ENCODE peak calls at places on chromosomes 4 and X, in four cellular contexts. One of them, this sample, is unnamed.

GRCh38 chrX:20974326-20974725 is 399.9 kb upstream of the CNKSR2 start:
- DNase-seq in OCI-LY7: no peak
- DNase-seq in AG09319: no peak
- DNase-seq in retinal pigment epithelial cell: peak; percentile 53
- DNase-seq in this sample: no peak

GRCh38 chrX:2360731-2361130 is 140.0 kb downstream of the DHRSX start:
- DNase-seq in OCI-LY7: no peak
- DNase-seq in AG09319: no peak
- DNase-seq in retinal pigment epithelial cell: no peak
- DNase-seq in this sample: no peak

GRCh38 chr4:110654254-110654635 is 31.4 kb upstream of the PITX2 start:
- DNase-seq in OCI-LY7: no peak
- DNase-seq in AG09319: no peak
- DNase-seq in retinal pigment epithelial cell: no peak
- DNase-seq in this sample: no peak

GRCh38 chr4:105061136-105061696 is 85.5 kb upstream of the TET2 start:
- DNase-seq in OCI-LY7: peak; percentile 5
- DNase-seq in AG09319: no peak
- DNase-seq in retinal pigment epithelial cell: peak; percentile 18
- DNase-seq in this sample: peak; percentile 44

GRCh38 chrX:153953342-153953830 is 8.9 kb upstream of the RENBP start:
- DNase-seq in OCI-LY7: peak; percentile 54
- DNase-seq in AG09319: no peak
- DNase-seq in retinal pigment epithelial cell: no peak
- DNase-seq in this sample: peak; percentile 86

GRCh38 chr4:38162240-38162784 is 202.1 kb downstream of the PTTG2 start:
- DNase-seq in OCI-LY7: no peak
- DNase-seq in AG09319: peak; percentile 57
- DNase-seq in retinal pigment epithelial cell: peak; percentile 71
- DNase-seq in this sample: no peak

GRCh38 chr4:8547108-8547911 is 32.9 kb upstream of the GPR78 start:
- DNase-seq in OCI-LY7: peak; percentile 5
- DNase-seq in AG09319: no peak
- DNase-seq in retinal pigment epithelial cell: no peak
- DNase-seq in this sample: peak; percentile 63

GRCh38 chr4:184473515-184474260 is 662 bp downstream of the IRF2 start:
- DNase-seq in OCI-LY7: peak; percentile 71
- DNase-seq in AG09319: no peak
- DNase-seq in retinal pigment epithelial cell: no peak
- DNase-seq in this sample: peak; percentile 76

GRCh38 chrX:114071412-114071811 is 512.5 kb upstream of the HTR2C start:
- DNase-seq in OCI-LY7: no peak
- DNase-seq in AG09319: no peak
- DNase-seq in retinal pigment epithelial cell: no peak
- DNase-seq in this sample: no peak

GRCh38 chr4:1092026-1092982 is 21.1 kb downstream of the RNF212 start:
- DNase-seq in OCI-LY7: peak; percentile 16
- DNase-seq in AG09319: no peak
- DNase-seq in retinal pigment epithelial cell: no peak
- DNase-seq in this sample: no peak

GRCh38 chrX:96211953-96212352 is 472.7 kb upstream of the DIAPH2 start:
- DNase-seq in OCI-LY7: no peak
- DNase-seq in AG09319: no peak
- DNase-seq in retinal pigment epithelial cell: no peak
- DNase-seq in this sample: no peak

GRCh38 chr4:142129473-142129872 is 493.1 kb downstream of the IL15 start:
- DNase-seq in OCI-LY7: no peak
- DNase-seq in AG09319: no peak
- DNase-seq in retinal pigment epithelial cell: no peak
- DNase-seq in this sample: no peak

GRCh38 chrX:131828482-131828881 is 194.6 kb upstream of the STK26 start:
- DNase-seq in OCI-LY7: no peak
- DNase-seq in AG09319: no peak
- DNase-seq in retinal pigment epithelial cell: no peak
- DNase-seq in this sample: no peak

GRCh38 chr4:13888112-13888511 is 260.6 kb upstream of the BOD1L1 start:
- DNase-seq in OCI-LY7: no peak
- DNase-seq in AG09319: peak; percentile 78
- DNase-seq in retinal pigment epithelial cell: peak; percentile 77
- DNase-seq in this sample: no peak

GRCh38 chr4:186021461-186022167 is 47.3 kb upstream of the TLR3 start:
- DNase-seq in OCI-LY7: peak; percentile 44
- DNase-seq in AG09319: no peak
- DNase-seq in retinal pigment epithelial cell: no peak
- DNase-seq in this sample: peak; percentile 39

GRCh38 chr4:138952405-138952804 is 63.2 kb upstream of the NOCT start:
- DNase-seq in OCI-LY7: no peak
- DNase-seq in AG09319: no peak
- DNase-seq in retinal pigment epithelial cell: peak; percentile 12
- DNase-seq in this sample: no peak

GRCh38 chr4:1195109-1195671 is 22.8 kb upstream of the SPON2 start:
- DNase-seq in OCI-LY7: no peak
- DNase-seq in AG09319: no peak
- DNase-seq in retinal pigment epithelial cell: no peak
- DNase-seq in this sample: no peak

GRCh38 chr4:2059726-2060577 is 825 bp downstream of the NAT8L start:
- DNase-seq in OCI-LY7: no peak
- DNase-seq in AG09319: no peak
- DNase-seq in retinal pigment epithelial cell: no peak
- DNase-seq in this sample: no peak

GRCh38 chrX:72243472-72243871 is 4.6 kb upstream of the ERCC6L start:
- DNase-seq in OCI-LY7: no peak
- DNase-seq in AG09319: no peak
- DNase-seq in retinal pigment epithelial cell: no peak
- DNase-seq in this sample: no peak

GRCh38 chr4:6875431-6875831 is 34.2 kb upstream of the TBC1D14 start:
- DNase-seq in OCI-LY7: peak; percentile 17
- DNase-seq in AG09319: no peak
- DNase-seq in retinal pigment epithelial cell: no peak
- DNase-seq in this sample: no peak

GRCh38 chrX:78123190-78123589 is 16.3 kb downstream of the TAF9B start:
- DNase-seq in OCI-LY7: no peak
- DNase-seq in AG09319: no peak
- DNase-seq in retinal pigment epithelial cell: no peak
- DNase-seq in this sample: no peak

GRCh38 chr4:92636038-92636825 is 332.5 kb downstream of the GRID2 start:
- DNase-seq in OCI-LY7: no peak
- DNase-seq in AG09319: no peak
- DNase-seq in retinal pigment epithelial cell: no peak
- DNase-seq in this sample: no peak

GRCh38 chr4:108766058-108766457 is 3.2 kb upstream of the ETNPPL start:
- DNase-seq in OCI-LY7: no peak
- DNase-seq in AG09319: no peak
- DNase-seq in retinal pigment epithelial cell: no peak
- DNase-seq in this sample: no peak

GRCh38 chr4:961651-962230 is 11.6 kb downstream of the DGKQ start:
- DNase-seq in OCI-LY7: no peak
- DNase-seq in AG09319: no peak
- DNase-seq in retinal pigment epithelial cell: no peak
- DNase-seq in this sample: no peak

GRCh38 chr4:57081651-57082349 is 28.4 kb downstream of the IGFBP7 start:
- DNase-seq in OCI-LY7: no peak
- DNase-seq in AG09319: no peak
- DNase-seq in retinal pigment epithelial cell: no peak
- DNase-seq in this sample: no peak

GRCh38 chrX:150219374-150220185 is 143.5 kb upstream of the MAMLD1 start:
- DNase-seq in OCI-LY7: no peak
- DNase-seq in AG09319: no peak
- DNase-seq in retinal pigment epithelial cell: peak; percentile 33
- DNase-seq in this sample: peak; percentile 4

GRCh38 chr4:22869235-22869634 is 176.5 kb downstream of the GBA3 start:
- DNase-seq in OCI-LY7: no peak
- DNase-seq in AG09319: no peak
- DNase-seq in retinal pigment epithelial cell: no peak
- DNase-seq in this sample: no peak

GRCh38 chr4:86522349-86522748 is 71.8 kb upstream of the PTPN13 start:
- DNase-seq in OCI-LY7: no peak
- DNase-seq in AG09319: no peak
- DNase-seq in retinal pigment epithelial cell: no peak
- DNase-seq in this sample: no peak

DNA sequence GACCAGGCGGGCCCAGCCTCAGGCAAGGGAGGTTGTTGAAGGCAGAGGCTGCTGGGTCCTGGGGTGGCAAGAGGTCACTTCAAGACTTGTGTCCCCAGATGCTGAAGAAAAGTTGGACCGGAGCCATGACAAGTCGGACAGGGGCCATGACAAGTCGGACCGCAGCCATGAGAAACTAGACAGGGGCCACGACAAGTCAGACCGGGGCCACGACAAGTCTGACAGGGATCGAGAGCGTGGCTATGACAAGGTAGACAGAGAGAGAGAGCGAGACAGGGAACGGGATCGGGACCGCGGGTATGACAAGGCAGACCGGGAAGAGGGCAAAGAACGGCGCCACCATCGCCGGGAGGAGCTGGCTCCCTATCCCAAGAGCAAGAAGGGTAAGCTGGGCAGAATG is 4.4 kb downstream of the PQBP1 start:
- DNase-seq in OCI-LY7: no peak
- DNase-seq in AG09319: no peak
- DNase-seq in retinal pigment epithelial cell: no peak
- DNase-seq in this sample: no peak
- TF ChIP-seq CTCF in OCI-LY7: no peak
- TF ChIP-seq CTCF in AG09319: no peak
- TF ChIP-seq CTCF in retinal pigment epithelial cell: no peak
- TF ChIP-seq CTCF in this sample: no peak

GRCh38 chr4:124711469-124712416 is 789 bp downstream of the ANKRD50 start:
- DNase-seq in OCI-LY7: peak; percentile 4
- DNase-seq in AG09319: peak; percentile 44
- DNase-seq in retinal pigment epithelial cell: peak; percentile 48
- DNase-seq in this sample: peak; percentile 49

GRCh38 chr4:124712417-124713212 is at the start of gene ANKRD50:
- DNase-seq in OCI-LY7: peak; percentile 43
- DNase-seq in AG09319: peak; percentile 96
- DNase-seq in retinal pigment epithelial cell: peak; percentile 69
- DNase-seq in this sample: peak; percentile 92

GRCh38 chr4:124710911-124711310 is 1.6 kb downstream of the ANKRD50 start:
- DNase-seq in OCI-LY7: no peak
- DNase-seq in AG09319: no peak
- DNase-seq in retinal pigment epithelial cell: no peak
- DNase-seq in this sample: no peak

GRCh38 chr4:124710253-124710849 is 2.2 kb downstream of the ANKRD50 start:
- DNase-seq in OCI-LY7: no peak
- DNase-seq in AG09319: no peak
- DNase-seq in retinal pigment epithelial cell: no peak
- DNase-seq in this sample: no peak

GRCh38 chr4:124713213-124713592 is 671 bp upstream of the ANKRD50 start:
- DNase-seq in OCI-LY7: peak; percentile 2
- DNase-seq in AG09319: peak; percentile 61
- DNase-seq in retinal pigment epithelial cell: peak; percentile 60
- DNase-seq in this sample: peak; percentile 39
- TF ChIP-seq CTCF in OCI-LY7: no peak
- TF ChIP-seq CTCF in AG09319: peak; percentile 48
- TF ChIP-seq CTCF in retinal pigment epithelial cell: peak; percentile 54
- TF ChIP-seq CTCF in this sample: no peak

GRCh38 chr4:25991296-25991695 is 77.3 kb downstream of the SMIM20 start:
- DNase-seq in OCI-LY7: no peak
- DNase-seq in AG09319: no peak
- DNase-seq in retinal pigment epithelial cell: no peak
- DNase-seq in this sample: no peak

GRCh38 chr4:25993564-25994185 is 79.7 kb downstream of the SMIM20 start:
- DNase-seq in OCI-LY7: peak; percentile 65
- DNase-seq in AG09319: no peak
- DNase-seq in retinal pigment epithelial cell: no peak
- DNase-seq in this sample: no peak
- TF ChIP-seq CTCF in OCI-LY7: peak; percentile 77
- TF ChIP-seq CTCF in AG09319: peak; percentile 11
- TF ChIP-seq CTCF in retinal pigment epithelial cell: peak; percentile 41
- TF ChIP-seq CTCF in this sample: no peak

GRCh38 chrX:79413009-79413408 is 45.9 kb upstream of the ITM2A start:
- DNase-seq in OCI-LY7: peak; percentile 5
- DNase-seq in AG09319: no peak
- DNase-seq in retinal pigment epithelial cell: no peak
- DNase-seq in this sample: peak; percentile 2
- TF ChIP-seq CTCF in OCI-LY7: peak; percentile 68
- TF ChIP-seq CTCF in AG09319: peak; percentile 38
- TF ChIP-seq CTCF in retinal pigment epithelial cell: no peak
- TF ChIP-seq CTCF in this sample: no peak

DNA sequence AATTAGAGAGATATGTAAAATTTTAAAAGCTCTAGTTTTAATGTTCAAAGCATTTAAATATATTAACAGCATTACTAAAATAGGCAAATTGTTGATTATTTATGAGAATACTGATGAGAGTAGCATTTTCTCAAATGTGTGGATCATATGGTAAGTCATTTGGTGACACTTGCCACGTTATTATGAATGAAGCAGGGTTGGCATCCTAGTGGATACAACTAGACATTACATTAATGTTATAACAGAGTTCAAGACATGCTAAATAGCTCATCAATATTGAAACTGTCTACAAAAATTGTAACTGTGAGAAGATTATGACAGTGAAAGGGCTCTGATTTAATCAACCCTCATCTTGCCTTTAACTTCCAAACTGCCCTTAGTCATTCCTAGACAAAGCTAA is 171.1 kb downstream of the PDGFC start:
- DNase-seq in OCI-LY7: no peak
- DNase-seq in AG09319: no peak
- DNase-seq in retinal pigment epithelial cell: no peak
- DNase-seq in this sample: no peak
- TF ChIP-seq CTCF in OCI-LY7: no peak
- TF ChIP-seq CTCF in AG09319: no peak
- TF ChIP-seq CTCF in retinal pigment epithelial cell: no peak
- TF ChIP-seq CTCF in this sample: no peak

DNA sequence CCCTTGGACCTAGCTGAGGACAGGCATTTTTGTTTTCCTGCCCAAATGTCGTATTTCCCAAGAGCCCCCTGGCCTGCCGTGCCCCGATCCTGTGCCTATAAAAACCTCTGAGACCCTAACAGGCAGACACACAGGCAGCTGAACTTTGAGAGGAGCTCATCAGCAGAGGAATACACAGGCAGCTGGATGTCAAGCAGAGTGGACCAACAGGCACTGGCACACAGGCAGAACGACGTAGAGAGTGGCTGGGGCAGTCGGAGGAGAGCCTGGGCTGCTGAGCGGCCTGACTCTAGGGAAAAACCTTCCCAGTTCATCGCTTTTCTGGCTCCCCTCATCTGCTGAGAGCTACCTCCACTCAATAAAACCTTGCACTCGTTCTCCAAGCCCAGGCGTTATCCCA is 896.1 kb downstream of the PCDH18 start:
- DNase-seq in OCI-LY7: no peak
- DNase-seq in AG09319: no peak
- DNase-seq in retinal pigment epithelial cell: no peak
- DNase-seq in this sample: no peak
- TF ChIP-seq CTCF in OCI-LY7: no peak
- TF ChIP-seq CTCF in AG09319: no peak
- TF ChIP-seq CTCF in retinal pigment epithelial cell: no peak
- TF ChIP-seq CTCF in this sample: no peak

GRCh38 chr4:102787096-102787867 is 26.5 kb upstream of the MANBA start:
- DNase-seq in OCI-LY7: no peak
- DNase-seq in AG09319: peak; percentile 31
- DNase-seq in retinal pigment epithelial cell: no peak
- DNase-seq in this sample: no peak
- TF ChIP-seq CTCF in OCI-LY7: no peak
- TF ChIP-seq CTCF in AG09319: no peak
- TF ChIP-seq CTCF in retinal pigment epithelial cell: no peak
- TF ChIP-seq CTCF in this sample: no peak

This sample was measured in GM20000.